ENCODE peak calls at places on chromosomes 7 and 10, in six cellular contexts. One of them, this sample, is unnamed.

GRCh38 chr7:38411404-38411803 is 138.0 kb upstream of the TARP start:
- DNase-seq in WTC11: no peak
- DNase-seq in GM23338: peak; percentile 83
- DNase-seq in HepG2: peak; percentile 28
- DNase-seq in K562: peak; percentile 54
- DNase-seq in H1: no peak
- DNase-seq in this sample: no peak

GRCh38 chr7:141877365-141877764 is 36.1 kb upstream of the PRSS37 start:
- DNase-seq in WTC11: no peak
- DNase-seq in GM23338: no peak
- DNase-seq in HepG2: no peak
- DNase-seq in K562: no peak
- DNase-seq in H1: no peak
- DNase-seq in this sample: no peak

GRCh38 chr10:95240811-95241210 is 46.8 kb downstream of the ACSM6 start:
- DNase-seq in WTC11: no peak
- DNase-seq in GM23338: no peak
- DNase-seq in HepG2: no peak
- DNase-seq in K562: no peak
- DNase-seq in H1: no peak
- DNase-seq in this sample: no peak

GRCh38 chr10:1543596-1543995 is 193.7 kb downstream of the ADARB2 start:
- DNase-seq in WTC11: peak; percentile 3
- DNase-seq in GM23338: no peak
- DNase-seq in HepG2: no peak
- DNase-seq in K562: no peak
- DNase-seq in H1: no peak
- DNase-seq in this sample: no peak

GRCh38 chr7:80335473-80336232 is 176.2 kb downstream of the GNAT3 start:
- DNase-seq in WTC11: no peak
- DNase-seq in GM23338: no peak
- DNase-seq in HepG2: no peak
- DNase-seq in K562: no peak
- DNase-seq in H1: no peak
- DNase-seq in this sample: no peak

GRCh38 chr7:50595538-50596102 is 30.4 kb upstream of the DDC start:
- DNase-seq in WTC11: no peak
- DNase-seq in GM23338: peak; percentile 77
- DNase-seq in HepG2: peak; percentile 35
- DNase-seq in K562: peak; percentile 12
- DNase-seq in H1: no peak
- DNase-seq in this sample: no peak

GRCh38 chr10:58919927-58920654 is 256.4 kb upstream of the PHYHIPL start:
- DNase-seq in WTC11: no peak
- DNase-seq in GM23338: peak; percentile 25
- DNase-seq in HepG2: peak; percentile 12
- DNase-seq in K562: no peak
- DNase-seq in H1: no peak
- DNase-seq in this sample: no peak

GRCh38 chr7:123865517-123866117 is 20.6 kb downstream of the HYAL4 start:
- DNase-seq in WTC11: peak; percentile 42
- DNase-seq in GM23338: peak; percentile 84
- DNase-seq in HepG2: peak; percentile 62
- DNase-seq in K562: peak; percentile 80
- DNase-seq in H1: no peak
- DNase-seq in this sample: peak; percentile 21

GRCh38 chr10:69317175-69318086 is 39.1 kb downstream of the HK1 start:
- DNase-seq in WTC11: no peak
- DNase-seq in GM23338: no peak
- DNase-seq in HepG2: no peak
- DNase-seq in K562: peak; percentile 97
- DNase-seq in H1: no peak
- DNase-seq in this sample: no peak

GRCh38 chr10:14876764-14877163 is 1.9 kb upstream of the SUV39H2 start:
- DNase-seq in WTC11: no peak
- DNase-seq in GM23338: no peak
- DNase-seq in HepG2: no peak
- DNase-seq in K562: no peak
- DNase-seq in H1: no peak
- DNase-seq in this sample: no peak

GRCh38 chr7:665251-665650 is 61.2 kb upstream of the DNAAF5 start:
- DNase-seq in WTC11: peak; percentile 60
- DNase-seq in GM23338: no peak
- DNase-seq in HepG2: peak; percentile 8
- DNase-seq in K562: no peak
- DNase-seq in H1: peak; percentile 56
- DNase-seq in this sample: no peak

GRCh38 chr10:103273026-103273425 is 3.9 kb upstream of the INA start:
- DNase-seq in WTC11: no peak
- DNase-seq in GM23338: no peak
- DNase-seq in HepG2: no peak
- DNase-seq in K562: peak; percentile 16
- DNase-seq in H1: no peak
- DNase-seq in this sample: no peak

GRCh38 chr7:119959811-119960210 is 313.2 kb upstream of the KCND2 start:
- DNase-seq in WTC11: no peak
- DNase-seq in GM23338: no peak
- DNase-seq in HepG2: no peak
- DNase-seq in K562: no peak
- DNase-seq in H1: no peak
- DNase-seq in this sample: no peak

GRCh38 chr7:82109288-82109687 is 334.3 kb downstream of the CACNA2D1 start:
- DNase-seq in WTC11: no peak
- DNase-seq in GM23338: no peak
- DNase-seq in HepG2: no peak
- DNase-seq in K562: no peak
- DNase-seq in H1: no peak
- DNase-seq in this sample: no peak

GRCh38 chr10:63976538-63976937 is 455.3 kb downstream of the REEP3 start:
- DNase-seq in WTC11: peak; percentile 75
- DNase-seq in GM23338: peak; percentile 82
- DNase-seq in HepG2: peak; percentile 29
- DNase-seq in K562: peak; percentile 67
- DNase-seq in H1: peak; percentile 75
- DNase-seq in this sample: no peak

GRCh38 chr7:85737426-85737825 is 550.6 kb upstream of the SEMA3D start:
- DNase-seq in WTC11: no peak
- DNase-seq in GM23338: no peak
- DNase-seq in HepG2: no peak
- DNase-seq in K562: no peak
- DNase-seq in H1: no peak
- DNase-seq in this sample: no peak

GRCh38 chr7:77783111-77783510 is 15.1 kb downstream of the TMEM60 start:
- DNase-seq in WTC11: no peak
- DNase-seq in GM23338: no peak
- DNase-seq in HepG2: no peak
- DNase-seq in K562: no peak
- DNase-seq in H1: no peak
- DNase-seq in this sample: no peak

GRCh38 chr10:102113261-102113955 is 6.8 kb downstream of the LDB1 start:
- DNase-seq in WTC11: no peak
- DNase-seq in GM23338: no peak
- DNase-seq in HepG2: no peak
- DNase-seq in K562: peak; percentile 50
- DNase-seq in H1: no peak
- DNase-seq in this sample: no peak

GRCh38 chr7:132424821-132425739 is 151.2 kb downstream of the PLXNA4 start:
- DNase-seq in WTC11: peak; percentile 39
- DNase-seq in GM23338: peak; percentile 67
- DNase-seq in HepG2: no peak
- DNase-seq in K562: no peak
- DNase-seq in H1: peak; percentile 60
- DNase-seq in this sample: no peak
- TF ChIP-seq CREB1 in WTC11: no peak
- TF ChIP-seq CREB1 in GM23338: peak; percentile 61
- TF ChIP-seq CREB1 in HepG2: no peak
- TF ChIP-seq CREB1 in K562: no peak
- TF ChIP-seq CREB1 in H1: peak; percentile 76
- TF ChIP-seq CREB1 in this sample: no peak

DNA sequence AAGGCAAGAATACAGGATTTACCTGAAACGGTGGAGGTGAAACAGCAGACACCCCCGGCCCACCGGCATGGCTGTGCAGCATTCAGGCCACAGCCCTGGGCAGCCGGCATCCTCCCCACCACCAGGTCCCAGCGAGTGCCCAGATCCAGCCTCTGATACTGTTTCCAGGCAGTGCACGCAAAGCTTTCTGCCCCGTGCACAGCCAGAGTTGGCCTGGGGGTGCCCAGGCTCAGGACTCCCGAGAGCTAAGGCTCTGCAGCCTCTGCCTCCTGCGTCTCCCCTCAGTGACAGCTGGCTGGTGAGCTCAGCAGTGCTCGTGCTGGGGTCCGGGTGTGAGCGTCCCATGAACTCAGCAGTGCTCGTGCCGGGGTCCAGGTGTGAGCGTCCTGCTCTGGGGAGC is 65.4 kb downstream of the CFAP46 start:
- DNase-seq in WTC11: peak; percentile 6
- DNase-seq in GM23338: no peak
- DNase-seq in HepG2: no peak
- DNase-seq in K562: no peak
- DNase-seq in H1: peak; percentile 46
- DNase-seq in this sample: no peak
- TF ChIP-seq CREB1 in WTC11: no peak
- TF ChIP-seq CREB1 in GM23338: no peak
- TF ChIP-seq CREB1 in HepG2: no peak
- TF ChIP-seq CREB1 in K562: no peak
- TF ChIP-seq CREB1 in H1: no peak
- TF ChIP-seq CREB1 in this sample: no peak

GRCh38 chr7:112076309-112076708 is 129.9 kb downstream of the DOCK4 start:
- DNase-seq in WTC11: no peak
- DNase-seq in GM23338: no peak
- DNase-seq in HepG2: no peak
- DNase-seq in K562: no peak
- DNase-seq in H1: no peak
- DNase-seq in this sample: no peak
- TF ChIP-seq CREB1 in WTC11: no peak
- TF ChIP-seq CREB1 in GM23338: no peak
- TF ChIP-seq CREB1 in HepG2: no peak
- TF ChIP-seq CREB1 in K562: no peak
- TF ChIP-seq CREB1 in H1: no peak
- TF ChIP-seq CREB1 in this sample: no peak

DNA sequence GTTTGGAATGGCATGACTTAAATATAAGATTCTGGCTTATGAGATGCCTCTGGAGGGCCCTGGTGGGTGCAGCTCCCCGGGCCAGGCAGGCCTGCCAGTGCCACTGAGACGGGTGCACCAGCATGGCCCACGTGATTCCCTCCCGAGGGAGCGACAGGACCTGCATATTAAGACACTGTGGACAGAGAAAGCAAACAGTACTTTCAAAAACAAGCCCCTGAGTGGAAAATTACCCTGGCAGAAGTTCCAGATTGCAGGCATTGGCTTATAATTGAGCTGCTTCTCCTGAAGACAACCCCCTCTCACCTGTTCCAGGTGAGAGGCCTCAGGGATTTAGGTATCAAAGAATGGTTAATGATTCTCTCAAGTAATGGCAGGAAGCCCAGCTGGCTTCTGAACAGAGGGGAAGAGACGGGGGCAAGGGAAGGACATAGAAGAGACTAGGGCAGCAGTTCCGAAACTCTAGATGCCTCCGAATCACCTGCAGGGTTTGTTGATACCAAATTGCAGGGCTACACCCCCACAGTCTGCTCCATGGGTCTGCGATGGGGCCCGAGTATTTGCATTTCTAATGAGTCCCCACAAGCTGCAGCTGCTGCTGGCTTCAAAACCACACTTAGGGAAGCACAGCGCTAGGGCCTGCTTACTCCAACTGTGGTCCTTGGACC is 66.0 kb upstream of the DOCK1 start:
- DNase-seq in WTC11: peak; percentile 36
- DNase-seq in GM23338: peak; percentile 30
- DNase-seq in HepG2: no peak
- DNase-seq in K562: no peak
- DNase-seq in H1: no peak
- DNase-seq in this sample: no peak
- TF ChIP-seq CREB1 in WTC11: no peak
- TF ChIP-seq CREB1 in GM23338: no peak
- TF ChIP-seq CREB1 in HepG2: no peak
- TF ChIP-seq CREB1 in K562: no peak
- TF ChIP-seq CREB1 in H1: no peak
- TF ChIP-seq CREB1 in this sample: no peak

GRCh38 chr10:88908194-88908593 is 28.1 kb downstream of the STAMBPL1 start:
- DNase-seq in WTC11: no peak
- DNase-seq in GM23338: no peak
- DNase-seq in HepG2: no peak
- DNase-seq in K562: no peak
- DNase-seq in H1: no peak
- DNase-seq in this sample: no peak

GRCh38 chr10:88911851-88912250 is 31.8 kb downstream of the STAMBPL1 start:
- DNase-seq in WTC11: no peak
- DNase-seq in GM23338: no peak
- DNase-seq in HepG2: no peak
- DNase-seq in K562: no peak
- DNase-seq in H1: no peak
- DNase-seq in this sample: no peak

GRCh38 chr10:88913803-88914202 is 33.8 kb downstream of the STAMBPL1 start:
- DNase-seq in WTC11: no peak
- DNase-seq in GM23338: no peak
- DNase-seq in HepG2: no peak
- DNase-seq in K562: no peak
- DNase-seq in H1: no peak
- DNase-seq in this sample: no peak

GRCh38 chr10:88913157-88913556 is 33.1 kb downstream of the STAMBPL1 start:
- DNase-seq in WTC11: no peak
- DNase-seq in GM23338: no peak
- DNase-seq in HepG2: no peak
- DNase-seq in K562: no peak
- DNase-seq in H1: no peak
- DNase-seq in this sample: no peak

GRCh38 chr10:88911121-88911520 is 31.1 kb downstream of the STAMBPL1 start:
- DNase-seq in WTC11: no peak
- DNase-seq in GM23338: no peak
- DNase-seq in HepG2: no peak
- DNase-seq in K562: no peak
- DNase-seq in H1: no peak
- DNase-seq in this sample: no peak
- TF ChIP-seq CREB1 in WTC11: no peak
- TF ChIP-seq CREB1 in GM23338: no peak
- TF ChIP-seq CREB1 in HepG2: no peak
- TF ChIP-seq CREB1 in K562: no peak
- TF ChIP-seq CREB1 in H1: no peak
- TF ChIP-seq CREB1 in this sample: no peak

This sample was measured in GM12878.